ENCODE peak calls at places on chromosomes 16 and 17, in six cellular contexts. E is uterus, T is IMR-90, X is mucosa of descending colon, V is AG09319, K is cardiac muscle cell. M is an unnamed sample.
A peak's percentile ranks its signal among the peaks of the same experiment; 100 is the strongest.

GRCh38 chr16:79253100-79253631 is 347.4 kb downstream of the MAF start:
- DNase-seq in E (peak; percentile 64), T (no peak), X (peak; percentile 49), V (no peak), K (no peak), M (no peak)

GRCh38 chr16:71255721-71256120 is 25.2 kb upstream of the HYDIN start:
- DNase-seq in E (no peak), T (no peak), X (no peak), V (no peak), K (no peak), M (no peak)

GRCh38 chr17:79741751-79742588 is 11.2 kb downstream of the ENPP7 start:
- DNase-seq in E (peak; percentile 48), T (peak; percentile 32), X (peak; percentile 79), V (no peak), K (peak; percentile 54), M (peak; percentile 81)

GRCh38 chr17:63609820-63610573 is 9.3 kb downstream of the TACO1 start:
- DNase-seq in E (no peak), T (no peak), X (no peak), V (no peak), K (no peak), M (no peak)

GRCh38 chr16:10923650-10924214 is 18.5 kb downstream of the DEXI start:
- DNase-seq in E (no peak), T (no peak), X (no peak), V (no peak), K (no peak), M (no peak)

GRCh38 chr17:47604268-47604927 is 45.3 kb upstream of the KPNB1 start:
- DNase-seq in E (no peak), T (peak; percentile 85), X (no peak), V (peak; percentile 50), K (peak; percentile 49), M (no peak)

GRCh38 chr16:11757671-11758545 is 15.3 kb upstream of the TXNDC11 start:
- DNase-seq in E (no peak), T (peak; percentile 70), X (peak; percentile 50), V (no peak), K (peak; percentile 77), M (no peak)

GRCh38 chr16:50998411-50998810 is 152.7 kb downstream of the SALL1 start:
- DNase-seq in E (no peak), T (no peak), X (no peak), V (no peak), K (no peak), M (no peak)

GRCh38 chr16:35788381-35788780 is 2329.0 kb downstream of the TP53TG3F start:
- DNase-seq in E (no peak), T (no peak), X (no peak), V (no peak), K (no peak), M (no peak)

GRCh38 chr17:75753514-75754377 is 11.2 kb downstream of the GALK1 start:
- DNase-seq in E (peak; percentile 68), T (peak; percentile 56), X (peak; percentile 52), V (no peak), K (peak; percentile 82), M (peak; percentile 82)

GRCh38 chr17:38579934-38580333 is 25.8 kb downstream of the SRCIN1 start:
- DNase-seq in E (peak; percentile 24), T (peak; percentile 13), X (no peak), V (no peak), K (peak; percentile 66), M (no peak)

GRCh38 chr17:73393962-73394361 is 82.2 kb upstream of the CDC42EP4 start:
- DNase-seq in E (no peak), T (peak; percentile 13), X (no peak), V (no peak), K (peak; percentile 24), M (no peak)

GRCh38 chr16:74019608-74020007 is 277.0 kb upstream of the PSMD7 start:
- DNase-seq in E (no peak), T (no peak), X (no peak), V (no peak), K (no peak), M (no peak)

DNA sequence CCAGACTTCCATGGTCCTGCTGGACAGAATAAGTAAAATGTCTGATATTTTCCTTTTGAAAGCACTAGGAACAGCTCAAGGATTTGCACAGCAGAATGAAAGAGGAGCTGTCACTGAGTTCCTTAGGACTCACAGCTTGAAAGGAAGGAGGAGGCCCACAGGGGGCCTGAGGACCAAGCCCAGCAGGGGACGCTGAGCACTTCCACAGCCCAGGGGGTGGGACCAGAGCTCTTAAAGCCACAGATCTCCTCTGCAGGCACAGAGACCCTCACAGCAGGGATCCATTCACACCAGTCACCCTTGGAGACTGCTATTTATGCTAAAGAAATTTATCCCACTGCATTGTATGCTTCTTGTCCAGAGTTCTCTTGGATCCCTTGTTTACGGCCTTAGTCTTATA is 253.3 kb downstream of the STX8 start:
- DNase-seq in E (no peak), T (no peak), X (no peak), V (no peak), K (no peak), M (no peak)
- TF ChIP-seq CTCF in E (no peak), T (no peak), X (no peak), V (no peak), K (no peak), M (no peak)

DNA sequence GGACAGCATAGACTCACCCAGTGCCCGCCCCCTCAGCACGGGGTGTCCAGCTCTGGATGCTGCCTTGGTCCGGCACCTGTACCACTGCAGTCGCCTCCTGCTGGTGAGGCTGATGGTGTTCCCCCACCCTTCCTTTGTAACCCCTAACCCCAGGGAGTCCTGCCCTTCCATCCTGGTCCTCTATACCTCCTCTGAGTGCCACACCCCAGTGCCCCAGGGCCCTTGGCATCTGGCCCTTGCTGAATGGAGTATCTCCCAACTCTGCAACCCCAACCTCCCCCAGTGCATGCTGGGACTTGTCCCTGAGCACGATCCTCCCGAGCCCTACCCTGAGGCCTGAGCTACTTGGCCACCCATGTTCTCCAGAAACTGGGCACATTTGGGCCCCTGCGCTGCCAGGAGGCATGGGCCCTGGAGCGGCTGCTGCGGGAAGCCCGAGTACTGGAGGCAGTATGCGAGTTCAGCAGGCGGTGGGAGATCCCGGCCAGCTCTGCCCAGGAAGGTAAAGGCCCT is 15.8 kb downstream of the RIPOR1 start:
- DNase-seq in E (no peak), T (no peak), X (no peak), V (no peak), K (no peak), M (no peak)
- TF ChIP-seq CTCF in E (no peak), T (peak; percentile 13), X (no peak), V (peak; percentile 9), K (no peak), M (no peak)

GRCh38 chr17:80949451-80950421 is 41.9 kb upstream of the CHMP6 start:
- DNase-seq in E (peak; percentile 10), T (no peak), X (no peak), V (no peak), K (no peak), M (no peak)
- TF ChIP-seq CTCF in E (no peak), T (no peak), X (no peak), V (no peak), K (no peak), M (no peak)

GRCh38 chr17:50257574-50258224 is 16.6 kb upstream of the TMEM92 start:
- DNase-seq in E (peak; percentile 42), T (no peak), X (no peak), V (no peak), K (no peak), M (no peak)

GRCh38 chr17:50256826-50257573 is 17.3 kb upstream of the TMEM92 start:
- DNase-seq in E (peak; percentile 23), T (no peak), X (no peak), V (no peak), K (no peak), M (no peak)

GRCh38 chr17:50260501-50260911 is 13.8 kb upstream of the TMEM92 start:
- DNase-seq in E (peak; percentile 23), T (no peak), X (no peak), V (no peak), K (no peak), M (no peak)

GRCh38 chr17:50259484-50260324 is 14.6 kb upstream of the TMEM92 start:
- DNase-seq in E (peak; percentile 40), T (no peak), X (no peak), V (no peak), K (no peak), M (no peak)

DNA sequence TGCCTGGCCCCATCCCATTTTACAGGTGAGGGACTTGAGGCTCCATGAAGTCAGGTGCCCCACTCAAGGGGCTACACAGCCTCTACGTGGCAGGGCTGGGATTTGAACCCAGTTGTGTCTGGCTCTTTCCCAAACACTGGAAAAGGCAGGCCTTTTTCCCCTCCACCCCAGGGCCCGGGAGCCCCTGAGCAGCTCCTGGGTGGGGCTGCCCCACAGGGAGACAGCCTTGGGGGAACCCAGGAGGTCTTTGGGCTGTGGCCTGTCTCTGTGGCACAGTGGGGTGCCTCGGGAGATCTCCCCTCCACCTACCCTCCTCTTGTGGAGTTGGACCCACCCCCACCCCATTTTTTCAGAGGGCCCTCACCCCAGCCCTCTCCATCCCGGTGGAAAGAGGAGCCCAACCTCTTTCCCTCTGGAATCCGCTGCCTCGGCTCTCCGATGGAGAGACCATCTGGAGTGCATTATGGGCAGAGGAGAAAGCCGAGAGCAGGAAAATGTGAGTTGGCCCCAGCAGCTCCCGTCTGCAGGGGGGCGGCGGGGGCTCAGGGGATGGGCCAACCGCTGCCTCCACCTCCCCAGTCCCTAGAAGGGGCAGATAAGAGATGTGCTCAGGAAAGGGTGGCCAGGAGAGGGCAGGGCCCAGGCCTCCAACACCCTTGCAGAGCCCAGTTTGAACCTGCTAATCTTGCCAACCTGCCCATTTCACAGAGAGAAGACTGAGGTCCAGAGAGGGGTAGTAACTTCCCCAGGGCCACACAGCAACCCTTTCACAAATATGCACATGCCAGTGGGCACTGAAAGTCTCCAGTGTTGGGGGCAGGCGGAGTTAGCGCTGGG is 15.4 kb upstream of the TMEM92 start:
- DNase-seq in E (peak; percentile 69), T (peak; percentile 48), X (no peak), V (peak; percentile 69), K (peak; percentile 52), M (no peak)
- TF ChIP-seq CTCF in E (no peak), T (no peak), X (no peak), V (no peak), K (no peak), M (no peak)

DNA sequence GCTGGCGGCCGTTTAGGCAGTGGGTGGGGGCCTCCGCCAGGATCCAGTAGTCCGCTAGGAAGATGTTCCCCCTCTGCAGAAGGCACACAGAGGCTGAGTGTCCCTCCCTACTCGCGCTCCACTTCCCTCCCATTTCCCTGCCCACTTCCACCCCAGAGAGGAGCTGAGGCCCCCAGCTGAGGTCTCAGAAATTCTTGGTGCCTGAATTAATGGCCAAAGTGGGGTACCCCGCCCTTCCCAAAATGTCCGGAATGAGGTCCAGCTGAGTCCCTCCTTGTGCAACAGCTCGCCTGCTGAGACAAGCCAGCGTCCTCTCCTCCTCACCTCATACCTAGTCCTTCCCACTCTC is 7.9 kb downstream of the ALOXE3 start:
- DNase-seq in E (no peak), T (no peak), X (no peak), V (no peak), K (no peak), M (no peak)
- TF ChIP-seq CTCF in E (no peak), T (no peak), X (no peak), V (no peak), K (no peak), M (no peak)

DNA sequence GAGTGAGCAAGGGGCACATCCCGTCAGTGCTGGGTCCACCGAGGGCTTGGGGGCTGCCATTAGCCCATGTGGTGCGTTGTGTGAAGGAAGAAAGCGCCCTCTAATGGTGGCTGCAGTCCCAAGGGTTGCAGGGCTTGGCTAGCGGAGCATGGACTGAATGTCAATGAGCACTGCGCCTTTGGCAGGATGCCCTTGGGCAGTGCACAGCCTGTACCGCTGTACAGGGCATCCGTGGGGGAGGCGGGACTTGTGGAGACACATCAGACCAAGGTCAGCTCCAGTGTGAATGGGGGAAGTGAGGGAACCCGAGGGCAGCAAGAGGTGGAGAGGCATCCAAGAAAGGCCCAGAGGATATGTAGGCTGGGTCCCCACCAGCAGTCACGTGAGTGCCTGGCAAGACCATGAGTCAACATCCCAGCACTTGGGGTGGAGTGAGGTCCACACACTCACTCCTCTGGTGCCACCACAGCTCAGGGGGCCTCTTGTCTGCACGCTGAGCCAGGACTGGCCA is 75.5 kb upstream of the MED9 start:
- DNase-seq in E (no peak), T (no peak), X (no peak), V (no peak), K (peak; percentile 49), M (no peak)
- TF ChIP-seq CTCF in E (no peak), T (peak; percentile 5), X (no peak), V (no peak), K (peak; percentile 14), M (no peak)